ENCODE peak calls at places on chromosomes 11 and 22, in five cellular contexts. N is fibroblast of lung, U is osteoblast, A is thoracic aorta, S is left ventricle myocardium inferior. Q is an unnamed sample.

GRCh38 chr11:110573411-110573810 is 138.8 kb downstream of the ARHGAP20 start:
- DNase-seq in S (no peak), U (no peak), A (no peak), N (no peak), Q (no peak)

GRCh38 chr22:48889887-48890692 is 937.6 kb downstream of the BRD1 start:
- DNase-seq in S (peak; percentile 4), A (no peak), N (no peak), U (peak; percentile 57), Q (peak; percentile 49)

GRCh38 chr11:34495724-34496377 is 17.7 kb downstream of the ELF5 start:
- DNase-seq in N (peak; percentile 59), U (no peak), A (no peak), S (no peak), Q (no peak)

GRCh38 chr11:109914809-109915653 is 178.2 kb upstream of the ZC3H12C start:
- DNase-seq in U (peak; percentile 55), A (no peak), S (no peak), N (peak; percentile 66), Q (no peak)

GRCh38 chr11:130029137-130029536 is 26.5 kb upstream of the PRDM10 start:
- DNase-seq in U (no peak), N (peak; percentile 15), S (no peak), A (no peak), Q (no peak)

GRCh38 chr11:94132152-94132558 is 3.5 kb downstream of the PANX1 start:
- DNase-seq in S (no peak), A (peak; percentile 54), U (peak; percentile 79), N (peak; percentile 91), Q (no peak)

GRCh38 chr22:27853404-27853803 is 51.8 kb upstream of the MN1 start:
- DNase-seq in N (no peak), U (no peak), A (no peak), S (no peak), Q (no peak)

GRCh38 chr11:76717369-76717768 is 46.8 kb upstream of the LRRC32 start:
- DNase-seq in A (no peak), N (no peak), S (no peak), U (no peak), Q (no peak)

GRCh38 chr11:3223932-3224729 is 5.5 kb upstream of the MRGPRG start:
- DNase-seq in S (no peak), A (no peak), U (peak; percentile 76), N (no peak), Q (peak; percentile 64)

GRCh38 chr11:2447951-2448650 is 3.3 kb downstream of the KCNQ1 start:
- DNase-seq in U (peak; percentile 86), A (no peak), N (no peak), S (no peak), Q (peak; percentile 83)

GRCh38 chr11:20367313-20367948 is 3.9 kb downstream of the HTATIP2 start:
- DNase-seq in A (no peak), N (peak; percentile 85), S (no peak), U (peak; percentile 96), Q (no peak)

GRCh38 chr22:17891427-17892167 is 117.3 kb upstream of the BID start:
- DNase-seq in N (no peak), A (no peak), U (no peak), S (peak; percentile 71), Q (no peak)

GRCh38 chr11:134412508-134413333 is 679 bp upstream of the B3GAT1 start:
- DNase-seq in N (no peak), A (no peak), S (no peak), U (peak; percentile 88), Q (peak; percentile 67)

GRCh38 chr11:61730222-61730994 is 22.0 kb upstream of the MYRF start:
- DNase-seq in A (no peak), U (no peak), N (no peak), S (no peak), Q (no peak)

GRCh38 chr22:22721681-22722309 is 77.4 kb downstream of the GGTLC2 start:
- DNase-seq in N (peak; percentile 46), S (no peak), A (no peak), U (no peak), Q (no peak)

GRCh38 chr22:33038131-33038772 is 19.9 kb downstream of the SYN3 start:
- DNase-seq in S (no peak), U (no peak), A (no peak), N (no peak), Q (no peak)

GRCh38 chr11:61963016-61963281 is 4.5 kb downstream of the FTH1 start:
- DNase-seq in U (no peak), A (no peak), S (no peak), N (no peak), Q (peak; percentile 80)

GRCh38 chr22:49966716-49967332 is 6.3 kb downstream of the PIM3 start:
- DNase-seq in A (peak; percentile 11), S (peak; percentile 34), N (no peak), U (peak; percentile 84), Q (peak; percentile 91)

GRCh38 chr22:50016988-50017700 is 4.6 kb upstream of the IL17REL start:
- DNase-seq in S (peak; percentile 6), N (peak; percentile 37), U (peak; percentile 90), A (no peak), Q (peak; percentile 78)

GRCh38 chr11:77647906-77648305 is 10.3 kb upstream of the CLNS1A start:
- DNase-seq in U (peak; percentile 5), A (no peak), N (no peak), S (no peak), Q (no peak)

GRCh38 chr11:73077454-73077853 is 64.7 kb downstream of the FCHSD2 start:
- DNase-seq in S (no peak), N (no peak), A (no peak), U (no peak), Q (no peak)

GRCh38 chr11:12246169-12246568 is 131.2 kb upstream of the PARVA start:
- DNase-seq in N (no peak), U (peak; percentile 45), S (no peak), A (no peak), Q (no peak)

GRCh38 chr11:76736773-76737495 is 46.2 kb upstream of the TSKU start:
- DNase-seq in U (no peak), S (no peak), A (no peak), N (no peak), Q (no peak)

GRCh38 chr11:125167954-125168821 is 3.6 kb downstream of the PKNOX2 start:
- DNase-seq in A (no peak), N (peak; percentile 93), S (no peak), U (no peak), Q (no peak)

GRCh38 chr11:1092919-1093318 is 18.2 kb downstream of the MUC2 start:
- DNase-seq in A (no peak), N (no peak), S (no peak), U (no peak), Q (no peak)

DNA sequence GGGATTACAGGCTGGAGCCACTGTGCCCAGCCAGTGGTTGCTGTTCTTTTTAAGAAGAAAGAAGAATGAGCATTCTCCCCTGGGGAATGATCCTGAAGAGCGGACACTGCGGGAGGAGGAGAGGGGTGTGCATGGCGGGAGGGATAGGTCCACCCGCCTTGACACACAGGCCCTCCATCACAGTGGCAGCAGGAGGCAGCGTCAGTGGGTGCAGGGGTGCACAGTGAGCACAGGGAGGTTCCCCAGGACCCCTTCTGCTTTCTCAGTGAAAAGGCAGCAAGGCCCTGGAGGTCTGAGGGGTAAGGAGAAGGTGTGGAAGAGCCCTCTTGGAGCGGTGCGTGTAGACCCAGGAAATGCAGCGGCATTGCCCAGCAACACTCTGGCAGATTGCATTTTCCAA is 28.9 kb upstream of the CBX7 start:
- DNase-seq in A (no peak), S (no peak), N (no peak), U (no peak), Q (peak; percentile 39)
- H3K4me1 ChIP-seq in A (peaks cover 2% of the 10 kb centered on the region), S (peaks cover 61% of the 10 kb centered on the region), N (peaks cover 22% of the 10 kb centered on the region), U (peaks cover 10% of the 10 kb centered on the region), Q (peaks cover 43% of the 10 kb centered on the region)

DNA sequence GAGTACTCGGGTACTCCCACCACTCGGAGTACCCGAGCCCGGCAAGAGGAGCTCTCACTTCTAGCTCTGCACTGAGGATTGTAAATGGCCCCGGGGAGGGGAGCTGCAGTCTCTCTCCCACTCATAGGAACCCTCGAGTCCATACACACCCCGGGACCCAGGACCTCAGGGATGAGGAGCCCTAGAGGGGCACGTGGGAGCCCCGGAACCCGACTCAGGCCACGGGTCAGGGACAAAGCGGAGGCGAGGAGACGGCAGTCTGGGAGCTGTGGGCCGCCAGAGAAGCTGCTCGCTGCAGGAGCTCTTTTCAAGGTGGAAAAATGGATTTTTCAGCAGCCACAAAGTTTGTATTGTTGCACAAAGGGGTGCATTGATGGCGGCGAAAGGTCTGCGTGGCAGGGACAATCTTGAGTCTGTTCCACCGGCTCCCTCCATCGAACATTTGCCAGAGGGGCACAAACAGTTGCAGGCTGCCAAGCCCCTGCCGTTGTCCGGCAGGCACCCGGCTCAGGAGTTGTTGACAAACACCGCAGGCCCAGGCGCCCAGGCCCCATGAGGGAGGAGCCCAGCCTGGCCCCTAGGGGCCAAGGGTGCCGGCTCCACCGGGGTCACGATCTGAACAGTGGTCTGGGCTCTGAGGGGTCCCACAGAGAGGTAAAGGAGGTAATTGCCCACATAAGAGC is 5.7 kb upstream of the FLI1 start:
- DNase-seq in N (no peak), U (peak; percentile 23), S (no peak), A (no peak), Q (peak; percentile 76)
- H3K4me3 ChIP-seq in N (no peak overlapping the region), U (no peak overlapping the region), S (no peak overlapping the region), A (no peak overlapping the region), Q (no peak overlapping the region)

GRCh38 chr22:24421428-24421931 is 5.9 kb upstream of the ADORA2A start:
- DNase-seq in S (no peak), N (no peak), U (peak; percentile 86), A (no peak), Q (no peak)
- TF ChIP-seq CTCF in S (no peak), N (no peak), U (no peak), A (no peak), Q (peak; percentile 47)

GRCh38 chr11:9214765-9215164 is 50.4 kb downstream of the DENND5A start:
- DNase-seq in S (no peak), N (peak; percentile 72), A (no peak), U (no peak), Q (no peak)

GRCh38 chr11:9210922-9211320 is 54.2 kb downstream of the DENND5A start:
- DNase-seq in N (peak; percentile 76), A (no peak), U (no peak), S (no peak), Q (no peak)

GRCh38 chr11:9208726-9209501 is 56.2 kb downstream of the DENND5A start:
- DNase-seq in S (no peak), U (no peak), A (no peak), N (peak; percentile 58), Q (no peak)

GRCh38 chr11:9210224-9210921 is 54.8 kb downstream of the DENND5A start:
- DNase-seq in N (peak; percentile 53), A (no peak), U (no peak), S (no peak), Q (no peak)

GRCh38 chr11:9211322-9211721 is 53.8 kb downstream of the DENND5A start:
- DNase-seq in N (no peak), A (no peak), S (no peak), U (no peak), Q (no peak)
- H3K4me1 ChIP-seq in N (peaks cover 9% of the 10 kb centered on the region), A (peaks cover 12% of the 10 kb centered on the region), S (peaks cover 81% of the 10 kb centered on the region), U (peaks cover 39% of the 10 kb centered on the region), Q (peaks cover 31% of the 10 kb centered on the region)

DNA sequence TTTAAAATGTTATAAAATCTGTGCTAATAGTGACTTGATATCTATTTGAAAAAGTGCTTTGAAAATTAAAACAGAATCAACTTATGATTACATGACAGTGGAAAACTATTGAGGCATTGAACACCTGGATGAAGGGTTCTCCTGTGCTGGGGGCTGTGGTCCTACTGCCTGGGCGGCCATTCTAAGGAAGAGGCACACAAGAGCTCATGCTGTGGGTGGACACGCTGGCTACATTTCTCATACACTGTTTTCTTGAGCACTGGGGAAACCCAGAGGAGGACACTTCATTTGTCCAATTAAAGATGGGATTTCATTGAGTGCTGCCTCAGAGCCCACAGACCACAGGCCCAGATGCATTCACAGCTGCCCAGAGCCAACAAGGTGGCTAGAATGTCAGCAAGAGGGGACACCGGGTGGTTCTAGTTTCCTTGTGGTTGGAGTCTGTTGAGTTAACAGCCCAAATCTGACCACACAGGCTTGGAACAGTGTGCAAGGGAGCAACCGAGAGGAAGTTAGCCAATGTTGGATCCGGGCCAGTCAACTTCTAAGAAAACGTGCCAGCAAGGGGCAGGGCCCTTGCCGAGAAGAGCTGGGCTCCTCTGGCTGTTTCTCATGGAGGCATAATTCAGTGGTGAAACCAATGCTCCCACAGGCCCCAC is 35.1 kb upstream of the SORL1 start:
- DNase-seq in N (peak; percentile 96), S (peak; percentile 81), A (peak; percentile 73), U (no peak), Q (peak; percentile 90)
- H3K4me3 ChIP-seq in N (no peak overlapping the region), S (no peak overlapping the region), A (peak overlapping the region; percentile 32), U (no peak overlapping the region), Q (no peak overlapping the region)